ENCODE peak calls at places on chromosome 11, in eight cellular contexts. P is NCI-H2227 treated with DMSO at 0.1 percent for 48 hours; L is stomach; Z is activated CD4-positive, alpha-beta memory T cell treated with anti-CD3 and anti-CD28 coated beads, Interleukin-2, amount 10 ng/mL, durations not matched to agents 7 days and 5 days; K is HTR-8/SVneo; Q is NCI-H1930; I is amygdala; Y is midbrain. T is an unnamed sample.

GRCh38 chr11:34860518-34860917 is 55.7 kb downstream of the APIP start:
- DNase-seq in L (no peak), Y (no peak), K (no peak), P (no peak), Q (no peak), Z (no peak), I (no peak), T (no peak)

GRCh38 chr11:121841487-121842167 is 274.4 kb downstream of the BLID start:
- DNase-seq in I (no peak), P (no peak), L (no peak), K (peak), Z (no peak), Q (no peak), Y (no peak), T (no peak)

GRCh38 chr11:76822406-76822805 is 38.3 kb upstream of the ACER3 start:
- DNase-seq in Z (no peak), P (no peak), Y (no peak), Q (no peak), L (no peak), K (no peak), I (no peak), T (no peak)

GRCh38 chr11:35811783-35812182 is 132.1 kb upstream of the LDLRAD3 start:
- DNase-seq in K (no peak), I (no peak), Y (peak), P (no peak), Q (no peak), L (no peak), Z (no peak), T (peak)

GRCh38 chr11:46378811-46379482 is 2.5 kb upstream of the MDK start:
- DNase-seq in K (no peak), Z (no peak), Y (no peak), I (no peak), L (no peak), Q (no peak), P (no peak), T (no peak)

GRCh38 chr11:72668645-72669347 is 5.4 kb downstream of the PDE2A start:
- DNase-seq in L (no peak), P (no peak), K (no peak), Z (peak), Y (no peak), Q (no peak), I (no peak), T (peak)

GRCh38 chr11:46472662-46472994 is 81.1 kb upstream of the CHRM4 start:
- DNase-seq in P (no peak), K (no peak), Q (no peak), Y (no peak), L (peak), Z (no peak), I (no peak), T (no peak)

GRCh38 chr11:14273885-14274284 is 85.1 kb downstream of the RRAS2 start:
- DNase-seq in K (no peak), Y (no peak), L (no peak), P (no peak), Z (no peak), I (no peak), Q (no peak), T (no peak)

GRCh38 chr11:91248199-91248807 is 976.3 kb upstream of the FAT3 start:
- DNase-seq in Q (no peak), I (no peak), K (no peak), P (peak), L (peak), Y (peak), Z (no peak), T (peak)

GRCh38 chr11:15157181-15157580 is 42.5 kb downstream of the INSC start:
- DNase-seq in Q (no peak), P (no peak), I (no peak), Y (no peak), K (no peak), L (no peak), Z (no peak), T (no peak)

GRCh38 chr11:75565221-75565814 is 3.3 kb downstream of the SERPINH1 start:
- DNase-seq in Z (no peak), Y (no peak), P (no peak), I (no peak), K (peak), Q (no peak), L (no peak), T (no peak)

GRCh38 chr11:47858169-47858543 is 10.0 kb upstream of the NUP160 start:
- DNase-seq in I (no peak), Z (no peak), L (no peak), Y (no peak), P (no peak), K (no peak), Q (no peak), T (no peak)

GRCh38 chr11:88352139-88352538 is 14.6 kb upstream of the CTSC start:
- DNase-seq in Z (no peak), Y (no peak), Q (no peak), K (no peak), L (no peak), I (no peak), P (no peak), T (no peak)

GRCh38 chr11:12402027-12402426 is 24.7 kb downstream of the PARVA start:
- DNase-seq in Z (no peak), L (no peak), I (no peak), K (no peak), Y (no peak), P (no peak), Q (no peak), T (no peak)

GRCh38 chr11:74679513-74679865 is 51.7 kb downstream of the CHRDL2 start:
- DNase-seq in K (no peak), Z (no peak), Y (no peak), L (no peak), Q (no peak), P (no peak), I (no peak), T (no peak)

GRCh38 chr11:44979536-44980399 is 29.1 kb upstream of the TP53I11 start:
- DNase-seq in L (peak), Y (no peak), Q (no peak), Z (no peak), K (no peak), P (no peak), I (no peak), T (no peak)

GRCh38 chr11:120894207-120894989 is 129.5 kb upstream of the TBCEL start:
- DNase-seq in Y (no peak), K (no peak), Q (no peak), L (no peak), Z (no peak), P (no peak), I (no peak), T (no peak)

GRCh38 chr11:75896843-75897419 is 81.9 kb downstream of the UVRAG start:
- DNase-seq in I (no peak), P (peak), Q (no peak), Z (no peak), K (peak), Y (peak), L (no peak), T (no peak)

GRCh38 chr11:4559527-4560440 is 14.8 kb downstream of the OR52M1 start:
- DNase-seq in P (no peak), Z (no peak), L (no peak), I (no peak), Q (no peak), K (no peak), Y (no peak), T (no peak)

GRCh38 chr11:2857276-2857675 is 28.3 kb downstream of the CDKN1C start:
- DNase-seq in Q (no peak), P (no peak), Z (no peak), K (no peak), I (no peak), Y (no peak), L (no peak), T (no peak)

GRCh38 chr11:108906826-108907225 is 242.0 kb downstream of the DDX10 start:
- DNase-seq in P (no peak), I (no peak), K (peak), Z (no peak), Q (no peak), Y (no peak), L (no peak), T (no peak)

GRCh38 chr11:33500865-33501479 is 199.7 kb downstream of the C11orf91 start:
- DNase-seq in Y (no peak), P (no peak), Q (no peak), Z (no peak), K (peak), L (no peak), I (no peak), T (peak)

GRCh38 chr11:5514841-5515240 is 1.7 kb downstream of the UBQLNL start:
- DNase-seq in P (no peak), I (no peak), Z (no peak), L (no peak), Y (no peak), K (no peak), Q (no peak), T (no peak)

GRCh38 chr11:125090816-125091215 is 20.6 kb downstream of the TMEM218 start:
- DNase-seq in P (no peak), Y (no peak), Q (no peak), Z (no peak), I (no peak), K (no peak), L (no peak), T (no peak)

GRCh38 chr11:133040289-133040893 is 491.9 kb downstream of the OPCML start:
- DNase-seq in P (no peak), K (no peak), Q (no peak), Y (no peak), Z (no peak), I (no peak), L (no peak), T (no peak)

GRCh38 chr11:23869673-23870072 is 627.2 kb upstream of the LUZP2 start:
- DNase-seq in Y (no peak), P (no peak), Z (no peak), I (no peak), Q (no peak), K (no peak), L (no peak), T (no peak)

GRCh38 chr11:126053340-126054286 is 9.1 kb downstream of the CDON start:
- DNase-seq in P (no peak), Y (no peak), K (no peak), Z (no peak), I (no peak), Q (no peak), L (no peak), T (no peak)

GRCh38 chr11:19698493-19699292 is 13.9 kb upstream of the NAV2 start:
- DNase-seq in Q (no peak), I (no peak), P (no peak), Z (no peak), K (no peak), Y (no peak), L (no peak), T (no peak)

T was measured in DND-41.